ENCODE peak calls at places on chromosomes 12 and 14, in seven cellular contexts. J, F, L, K, P, G and E are unnamed samples.
A peak's percentile ranks its signal among the peaks of the same experiment; 100 is the strongest.

GRCh38 chr14:101601603-101602465 is 40.5 kb downstream of the DIO3 start:
- DNase-seq in P (no peak), F (no peak), L (peak; percentile 61), J (peak; percentile 10), K (no peak), G (no peak), E (no peak)

GRCh38 chr14:67668559-67668958 is 5.9 kb downstream of the VTI1B start:
- DNase-seq in F (no peak), K (no peak), G (no peak), J (no peak), P (no peak), L (no peak), E (no peak)

GRCh38 chr12:71216725-71217579 is 59.2 kb upstream of the TSPAN8 start:
- DNase-seq in L (no peak), J (no peak), K (peak; percentile 10), F (peak; percentile 1), G (peak; percentile 42), P (no peak), E (peak; percentile 6)

GRCh38 chr12:77943466-77943865 is 112.8 kb downstream of the NAV3 start:
- DNase-seq in P (no peak), K (peak; percentile 86), G (peak; percentile 87), J (no peak), F (no peak), L (no peak), E (peak; percentile 76)

GRCh38 chr12:102799229-102799628 is 117.8 kb downstream of the PAH start:
- DNase-seq in L (no peak), F (no peak), P (no peak), K (no peak), G (no peak), J (no peak), E (no peak)

GRCh38 chr12:130933269-130933995 is 20.3 kb upstream of the ADGRD1 start:
- DNase-seq in L (peak; percentile 93), K (no peak), F (no peak), P (no peak), J (no peak), G (no peak), E (no peak)

GRCh38 chr12:52566847-52567291 is 6.8 kb downstream of the KRT74 start:
- DNase-seq in P (no peak), J (no peak), K (no peak), G (no peak), F (no peak), L (no peak), E (no peak)

GRCh38 chr12:64633940-64634337 is 23.6 kb downstream of the RASSF3 start:
- DNase-seq in K (peak; percentile 75), G (peak; percentile 69), L (peak; percentile 78), F (no peak), P (no peak), J (peak; percentile 39), E (peak; percentile 34)

GRCh38 chr12:93518725-93519124 is 51.4 kb downstream of the MRPL42 start:
- DNase-seq in J (no peak), K (peak; percentile 73), L (no peak), P (peak; percentile 38), G (no peak), F (no peak), E (no peak)

GRCh38 chr12:130482448-130482847 is 144.8 kb downstream of the PIWIL1 start:
- DNase-seq in L (no peak), G (no peak), K (no peak), J (no peak), P (no peak), F (no peak), E (no peak)

GRCh38 chr12:30756074-30756473 is 1.3 kb upstream of the CAPRIN2 start:
- DNase-seq in P (no peak), G (no peak), K (no peak), F (no peak), J (peak; percentile 14), L (no peak), E (no peak)

GRCh38 chr12:95642583-95642982 is 91.3 kb upstream of the USP44 start:
- DNase-seq in P (no peak), G (no peak), J (no peak), L (no peak), K (no peak), F (no peak), E (no peak)

GRCh38 chr12:76026643-76027063 is 4.9 kb downstream of the PHLDA1 start:
- DNase-seq in G (peak; percentile 65), L (no peak), F (no peak), P (no peak), J (no peak), K (peak; percentile 34), E (no peak)

GRCh38 chr14:49908433-49908782 is 15.5 kb downstream of the ARF6 start:
- DNase-seq in L (no peak), J (no peak), K (peak; percentile 20), G (peak; percentile 65), P (no peak), F (no peak), E (no peak)
- H3K27ac ChIP-seq in L (no peak overlapping the region), J (peak overlapping the region; percentile 38), K (peak overlapping the region; percentile 76), G (peak overlapping the region; percentile 94), P (no peak overlapping the region), F (no peak overlapping the region), E (peak overlapping the region; percentile 97)

DNA sequence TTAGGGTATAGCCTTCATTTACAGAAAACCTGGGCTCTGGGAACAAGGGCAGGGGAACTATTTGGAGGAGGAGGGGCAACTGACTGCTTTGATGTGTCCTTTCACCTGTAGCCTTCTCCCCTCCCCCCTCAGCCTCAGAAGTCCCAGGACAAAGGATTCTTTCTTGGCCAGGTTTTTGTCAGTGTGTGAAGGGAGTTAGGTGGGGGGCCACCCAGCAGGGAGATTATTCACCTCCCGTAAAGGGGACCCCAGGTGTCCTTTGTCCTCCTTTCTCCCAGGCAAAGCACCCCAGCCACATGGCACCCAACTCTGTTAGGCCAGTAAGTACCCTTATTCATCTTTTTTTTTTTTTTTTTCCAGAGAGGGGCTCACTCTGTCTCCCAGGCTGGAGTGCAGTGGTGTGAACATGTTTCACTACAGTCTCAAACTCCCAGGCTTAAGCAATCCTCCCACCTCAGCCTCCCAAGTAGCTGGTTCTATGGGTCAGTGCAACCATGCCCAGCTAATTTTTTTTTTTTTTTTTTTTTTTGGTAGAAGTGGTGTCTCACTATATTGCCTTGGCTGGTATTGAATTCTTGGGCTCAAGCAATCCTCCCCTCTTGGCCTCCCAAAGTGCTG is 722 bp upstream of the NFE2 start:
- DNase-seq in J (no peak), F (no peak), P (no peak), L (no peak), G (no peak), K (no peak), E (no peak)
- H3K27ac ChIP-seq in J (no peak overlapping the region), F (no peak overlapping the region), P (no peak overlapping the region), L (no peak overlapping the region), G (no peak overlapping the region), K (no peak overlapping the region), E (no peak overlapping the region)

DNA sequence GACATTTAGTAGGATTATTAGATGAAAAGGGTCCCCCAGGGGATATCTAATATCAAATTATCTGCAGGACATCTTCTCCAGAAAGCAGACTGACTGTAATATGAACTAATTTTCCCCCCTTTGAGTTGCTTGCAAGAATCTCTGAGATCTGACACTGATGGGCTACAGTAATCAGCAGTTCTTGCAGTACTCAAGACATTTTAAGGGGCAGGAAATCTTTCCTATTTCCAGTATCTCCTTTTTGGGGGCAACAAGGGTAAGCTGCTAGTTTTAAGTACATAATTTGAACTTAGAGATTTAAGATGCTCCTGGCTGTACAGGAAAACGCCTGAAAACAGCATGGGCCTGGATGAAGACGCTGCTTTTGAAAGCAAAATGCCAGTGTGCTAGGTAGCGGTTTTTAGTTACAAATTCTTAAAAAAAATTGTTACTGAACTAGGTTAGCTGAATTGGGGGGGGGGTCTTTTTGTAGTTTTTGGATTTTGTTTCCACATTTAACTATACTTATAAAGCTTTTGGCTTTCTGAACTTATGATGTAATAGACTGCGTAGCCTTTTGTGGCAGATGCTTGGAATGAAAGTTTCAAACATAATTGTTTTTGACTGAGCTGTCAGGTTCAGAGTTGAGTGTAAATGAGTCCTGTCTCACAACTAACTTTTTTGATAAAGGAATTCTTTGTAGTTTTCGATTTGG is 2.3 kb downstream of the FRMD6 start:
- DNase-seq in P (no peak), G (no peak), F (no peak), L (no peak), K (peak; percentile 42), J (no peak), E (no peak)
- H3K27ac ChIP-seq in P (peak overlapping the region; percentile 0), G (peak overlapping the region; percentile 82), F (no peak overlapping the region), L (peak overlapping the region; percentile 32), K (peak overlapping the region; percentile 93), J (no peak overlapping the region), E (peak overlapping the region; percentile 83)

DNA sequence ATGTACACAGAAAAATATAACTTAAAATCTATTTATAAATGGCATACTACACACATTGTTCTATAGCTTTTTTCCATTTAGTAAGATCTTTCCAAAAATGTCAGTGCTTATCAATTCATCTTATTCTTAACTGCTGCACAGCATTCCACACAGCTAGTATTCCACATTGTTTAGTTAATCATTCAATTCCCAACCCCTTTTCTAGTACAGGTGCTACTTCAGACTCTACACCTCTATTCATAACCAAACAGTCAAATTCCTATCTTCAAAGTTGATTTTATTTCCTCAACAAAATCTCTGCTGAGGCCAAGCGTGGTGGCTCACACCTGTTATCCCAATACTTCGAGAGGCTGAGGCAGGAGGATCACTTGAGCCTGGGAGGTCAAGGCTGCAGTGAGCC is 12.3 kb upstream of the NEK9 start:
- DNase-seq in L (no peak), P (no peak), K (no peak), J (no peak), F (no peak), G (no peak), E (no peak)
- H3K27ac ChIP-seq in L (no peak overlapping the region), P (no peak overlapping the region), K (no peak overlapping the region), J (peak overlapping the region; percentile 46), F (no peak overlapping the region), G (no peak overlapping the region), E (no peak overlapping the region)

DNA sequence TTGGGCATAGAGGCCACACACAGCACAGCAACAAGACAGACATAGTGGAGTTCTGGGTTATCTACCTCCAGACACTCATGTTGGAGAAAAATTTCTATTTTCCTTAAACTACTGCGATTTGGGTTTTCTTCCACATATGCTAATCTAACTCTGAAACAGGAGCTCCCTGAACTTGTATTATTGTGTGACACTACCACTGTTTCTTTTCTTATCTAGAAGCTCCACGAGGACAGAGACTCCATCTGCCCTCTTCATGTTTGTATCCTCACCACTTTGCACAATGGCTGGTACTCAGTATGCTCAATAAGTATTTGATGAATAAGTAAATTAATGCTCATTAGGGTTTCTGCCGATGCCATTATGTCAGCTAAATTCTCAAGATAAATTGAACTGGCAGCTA is 218.6 kb downstream of the PAX9 start:
- DNase-seq in P (no peak), L (no peak), F (no peak), G (no peak), J (no peak), K (no peak), E (no peak)
- H3K27ac ChIP-seq in P (no peak overlapping the region), L (no peak overlapping the region), F (no peak overlapping the region), G (no peak overlapping the region), J (no peak overlapping the region), K (no peak overlapping the region), E (no peak overlapping the region)

GRCh38 chr12:40099423-40099853 is 6.4 kb downstream of the SLC2A13 start:
- DNase-seq in L (no peak), F (no peak), J (no peak), P (no peak), K (no peak), G (no peak), E (no peak)
- H3K27ac ChIP-seq in L (no peak overlapping the region), F (no peak overlapping the region), J (no peak overlapping the region), P (no peak overlapping the region), K (no peak overlapping the region), G (no peak overlapping the region), E (no peak overlapping the region)